ENCODE peak calls at places on chromosomes 2 and 18, in seven cellular contexts. N is tibial nerve, D is esophagus squamous epithelium, C is body of pancreas, M is GM12891, Z is thyroid gland, O is A549. V is an unnamed sample.

GRCh38 chr2:25041307-25041927 is 459 bp upstream of the EFR3B start:
- DNase-seq in M (peak; percentile 33), Z (peak; percentile 90), O (peak; percentile 92), N (peak; percentile 16), D (no peak), C (peak; percentile 79), V (peak; percentile 52)

GRCh38 chr18:63320690-63321265 is 1.2 kb upstream of the BCL2 start:
- DNase-seq in O (no peak), Z (peak; percentile 65), D (peak; percentile 17), C (peak; percentile 47), M (no peak), N (no peak), V (no peak)

GRCh38 chr2:48221846-48222516 is 308.0 kb upstream of the STON1 start:
- DNase-seq in O (no peak), C (no peak), M (no peak), N (no peak), D (no peak), Z (no peak), V (no peak)

GRCh38 chr2:219314804-219315468 is 5.7 kb upstream of the PTPRN start:
- DNase-seq in N (no peak), O (no peak), D (no peak), Z (no peak), M (no peak), C (no peak), V (no peak)

GRCh38 chr2:105635564-105635963 is 109.1 kb upstream of the NCK2 start:
- DNase-seq in M (no peak), Z (no peak), D (no peak), O (no peak), C (no peak), N (no peak), V (no peak)

GRCh38 chr2:6354546-6354945 is 511.2 kb downstream of the CMPK2 start:
- DNase-seq in C (no peak), Z (no peak), D (no peak), M (no peak), N (no peak), O (no peak), V (no peak)

GRCh38 chr18:50422286-50422898 is 47.5 kb downstream of the SKA1 start:
- DNase-seq in D (no peak), M (no peak), O (no peak), Z (no peak), C (peak; percentile 17), N (no peak), V (no peak)

GRCh38 chr2:41400057-41400665 is 647.7 kb upstream of the PKDCC start:
- DNase-seq in N (no peak), C (no peak), Z (peak; percentile 31), M (no peak), O (no peak), D (no peak), V (no peak)

GRCh38 chr2:127105656-127106456 is 1.1 kb downstream of the BIN1 start:
- DNase-seq in M (no peak), C (peak; percentile 30), Z (peak; percentile 47), N (no peak), D (no peak), O (no peak), V (peak; percentile 68)

GRCh38 chr2:239225921-239226561 is 174.8 kb downstream of the HDAC4 start:
- DNase-seq in M (no peak), O (no peak), C (no peak), N (no peak), D (no peak), Z (no peak), V (no peak)
- TF ChIP-seq POLR2A in M (no peak), O (no peak), C (no peak), N (no peak), D (no peak), Z (no peak), V (no peak)

DNA sequence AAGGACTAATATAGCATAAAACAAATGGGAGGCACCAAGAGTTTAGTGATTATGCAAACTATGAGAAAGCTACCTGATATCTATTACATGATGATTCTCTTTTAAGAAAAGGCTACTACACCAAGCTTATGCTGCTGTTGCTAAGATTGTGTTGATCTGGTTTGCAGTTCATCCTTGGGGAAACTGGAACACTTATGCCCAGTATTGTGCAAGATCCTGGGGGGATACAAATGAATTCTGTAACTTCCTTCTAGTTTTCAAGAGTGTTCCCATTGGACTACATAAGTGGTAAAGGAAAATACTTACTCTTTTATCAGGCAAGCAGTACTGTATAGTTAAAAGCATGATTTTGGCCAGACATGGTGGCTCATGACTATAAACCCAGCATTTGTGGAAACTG is 3.1 kb upstream of the NMI start:
- DNase-seq in C (no peak), N (no peak), D (no peak), Z (no peak), M (no peak), O (no peak), V (no peak)
- TF ChIP-seq POLR2A in C (no peak), N (no peak), D (no peak), Z (no peak), M (no peak), O (no peak), V (no peak)

GRCh38 chr2:171432206-171432968 is 1.4 kb downstream of the METTL8 start:
- DNase-seq in D (no peak), Z (no peak), C (no peak), M (no peak), N (no peak), O (no peak), V (no peak)

GRCh38 chr2:171436307-171436706 is 2.3 kb downstream of the DCAF17 start:
- DNase-seq in M (no peak), N (no peak), C (no peak), Z (no peak), D (no peak), O (no peak), V (peak; percentile 19)

GRCh38 chr2:171432969-171433762 is 624 bp downstream of the METTL8 start:
- DNase-seq in D (no peak), Z (peak; percentile 51), M (peak; percentile 26), N (no peak), C (peak; percentile 43), O (peak; percentile 33), V (no peak)

GRCh38 chr2:171434671-171434980 is 600 bp downstream of the DCAF17 start:
- DNase-seq in N (peak; percentile 21), O (peak; percentile 62), Z (no peak), M (no peak), D (no peak), C (no peak), V (no peak)

GRCh38 chr2:171433763-171434670 is at the start of the genes DCAF17 and METTL8:
- DNase-seq in Z (peak; percentile 97), D (peak; percentile 69), N (peak; percentile 87), C (peak; percentile 97), O (peak; percentile 80), M (peak; percentile 81), V (peak; percentile 86)
- TF ChIP-seq POLR2A in Z (no peak), D (peak; percentile 71), N (peak; percentile 69), C (peak; percentile 94), O (peak; percentile 62), M (peak; percentile 80), V (peak; percentile 54)

DNA sequence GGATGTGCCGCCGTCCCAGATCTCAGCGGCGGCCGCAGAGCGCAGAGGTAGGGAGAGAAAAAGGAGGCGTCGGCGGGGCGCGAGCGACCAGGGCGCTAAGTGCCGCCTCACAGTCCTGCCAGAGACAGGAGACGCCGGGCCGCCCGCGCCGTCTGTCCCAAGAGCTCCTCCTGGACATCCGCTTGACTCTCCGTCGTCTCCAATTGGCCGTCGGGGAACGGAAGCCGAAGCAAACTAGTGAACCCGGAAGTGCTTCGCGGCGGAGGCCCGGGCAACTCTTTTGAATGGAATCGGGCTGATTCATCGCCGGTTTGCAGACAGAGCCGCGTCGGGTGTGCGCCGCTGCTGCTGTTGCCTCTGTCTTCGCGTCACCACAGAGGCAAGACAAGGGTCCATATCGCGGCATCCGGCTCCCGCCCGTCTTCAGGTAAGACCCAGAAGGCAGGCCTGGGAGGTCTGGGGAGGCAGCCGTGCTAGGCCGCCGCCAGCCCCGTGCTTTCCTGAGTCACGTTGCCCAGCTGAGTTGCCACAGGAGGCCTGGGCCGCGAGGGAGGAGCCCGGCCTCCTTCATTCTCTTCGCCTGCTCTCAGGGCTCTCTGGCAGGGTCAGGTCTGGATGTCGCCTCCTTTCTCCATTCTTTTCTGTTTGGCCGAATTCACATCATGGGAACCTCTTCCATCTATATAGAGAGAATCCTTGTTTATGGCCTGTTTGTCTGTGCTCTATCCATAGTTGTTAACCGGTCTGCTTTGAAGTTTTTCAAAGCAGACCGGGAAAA is at the start of gene PSMD14:
- DNase-seq in M (peak; percentile 56), Z (peak; percentile 94), O (peak; percentile 59), D (peak; percentile 66), C (peak; percentile 94), N (peak; percentile 76), V (peak; percentile 69)
- TF ChIP-seq POLR2A in M (peak; percentile 90), Z (no peak), O (peak; percentile 91), D (peak; percentile 74), C (peak; percentile 79), N (peak; percentile 43), V (peak; percentile 80)

GRCh38 chr2:157876066-157876770 is at the start of gene ACVR1:
- DNase-seq in M (peak; percentile 59), N (peak; percentile 93), D (peak; percentile 62), Z (peak; percentile 97), C (peak; percentile 98), O (peak; percentile 78), V (peak; percentile 90)
- TF ChIP-seq POLR2A in M (no peak), N (peak; percentile 56), D (peak; percentile 75), Z (no peak), C (peak; percentile 83), O (no peak), V (peak; percentile 33)

DNA sequence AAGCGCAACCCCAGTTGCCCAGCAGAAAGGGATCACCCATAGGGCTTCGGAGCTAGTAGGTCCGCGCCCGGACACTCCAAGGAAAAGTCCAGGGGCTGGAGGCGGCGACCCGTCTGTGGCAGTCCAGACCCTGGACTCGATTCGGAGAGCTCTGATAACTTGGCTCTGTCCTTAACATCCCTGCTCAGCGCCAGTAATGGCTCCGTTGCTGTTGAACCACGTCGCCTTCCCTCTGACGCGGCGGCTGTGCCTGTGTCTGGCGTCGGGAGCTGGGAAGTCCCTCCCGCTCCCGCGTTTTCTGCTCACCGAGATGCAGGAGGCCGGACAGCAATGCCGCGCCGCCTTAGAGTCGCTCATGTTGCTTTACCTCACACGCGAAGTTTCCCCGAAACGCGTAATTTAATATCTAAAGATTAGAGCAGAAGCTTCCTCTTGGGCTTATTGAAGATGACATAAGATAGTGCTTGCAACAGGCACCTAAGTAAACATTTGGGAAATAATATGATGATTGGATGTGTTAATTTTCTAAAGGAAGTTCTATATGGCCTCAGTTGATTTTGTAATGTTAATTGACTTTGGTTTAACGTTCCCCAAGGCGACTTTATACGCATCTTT is 1.3 kb upstream of the ZBTB14 start:
- DNase-seq in M (peak; percentile 16), Z (peak; percentile 78), D (peak; percentile 47), C (peak; percentile 89), O (peak; percentile 38), N (peak; percentile 64), V (peak; percentile 83)
- TF ChIP-seq POLR2A in M (no peak), Z (no peak), D (peak; percentile 14), C (peak; percentile 86), O (peak; percentile 43), N (no peak), V (peak; percentile 46)

DNA sequence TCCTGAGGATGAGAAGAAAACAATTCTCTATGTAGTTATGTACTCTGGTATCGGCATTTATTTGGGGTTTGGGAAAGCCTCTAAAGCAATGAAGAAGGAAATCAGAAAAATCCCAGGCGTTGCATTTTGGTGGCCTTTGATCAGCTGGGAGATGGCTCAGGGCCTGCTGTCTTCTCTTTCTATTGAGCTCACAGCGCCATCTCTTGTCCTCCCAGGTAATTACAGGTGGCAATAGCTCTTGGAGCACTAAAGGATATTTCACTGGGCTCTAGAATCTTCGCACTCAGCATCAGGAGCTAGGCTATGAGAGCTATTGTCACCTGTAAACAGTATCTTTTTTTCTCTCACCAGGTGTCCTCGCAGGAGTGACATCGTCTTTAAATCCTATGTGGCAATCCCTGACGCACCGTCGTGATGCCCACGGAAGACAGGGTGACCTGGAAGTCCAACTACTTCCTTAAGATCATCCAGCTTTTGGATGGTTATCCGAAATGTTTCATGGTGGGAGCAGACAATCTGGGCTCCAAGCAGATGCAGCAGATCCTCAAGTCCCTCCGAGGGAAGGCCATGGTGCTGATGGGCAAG is 76.1 kb upstream of the PMAIP1 start:
- DNase-seq in D (no peak), M (no peak), C (peak; percentile 76), O (peak; percentile 27), Z (peak; percentile 79), N (peak; percentile 70), V (peak; percentile 14)
- TF ChIP-seq POLR2A in D (no peak), M (no peak), C (no peak), O (no peak), Z (no peak), N (no peak), V (no peak)